ENCODE peak calls at places on chromosomes 3 and 15, in ten cellular contexts. One of them, this sample, is unnamed.

GRCh38 chr3:127039719-127040118 is 56.8 kb downstream of the PLXNA1 start:
- DNase-seq in PC-9: no peak
- DNase-seq in AG09319: no peak
- DNase-seq in GM23338: no peak
- DNase-seq in GM10248: no peak
- DNase-seq in uterus: no peak
- DNase-seq in GM20000: no peak
- DNase-seq in stomach: no peak
- DNase-seq in spleen: peak
- DNase-seq in A673: no peak
- DNase-seq in this sample: no peak

GRCh38 chr3:23489338-23490158 is 286.4 kb downstream of the UBE2E2 start:
- DNase-seq in PC-9: no peak
- DNase-seq in AG09319: no peak
- DNase-seq in GM23338: peak
- DNase-seq in GM10248: no peak
- DNase-seq in uterus: no peak
- DNase-seq in GM20000: no peak
- DNase-seq in stomach: no peak
- DNase-seq in spleen: no peak
- DNase-seq in A673: no peak
- DNase-seq in this sample: no peak

GRCh38 chr3:29324180-29324651 is 43.3 kb downstream of the RBMS3 start:
- DNase-seq in PC-9: no peak
- DNase-seq in AG09319: no peak
- DNase-seq in GM23338: no peak
- DNase-seq in GM10248: peak
- DNase-seq in uterus: peak
- DNase-seq in GM20000: peak
- DNase-seq in stomach: peak
- DNase-seq in spleen: peak
- DNase-seq in A673: peak
- DNase-seq in this sample: no peak

GRCh38 chr3:195584543-195584870 is 767 bp upstream of the APOD start:
- DNase-seq in PC-9: no peak
- DNase-seq in AG09319: no peak
- DNase-seq in GM23338: no peak
- DNase-seq in GM10248: no peak
- DNase-seq in uterus: no peak
- DNase-seq in GM20000: no peak
- DNase-seq in stomach: no peak
- DNase-seq in spleen: no peak
- DNase-seq in A673: no peak
- DNase-seq in this sample: no peak

GRCh38 chr3:63559884-63560283 is 92.6 kb upstream of the SNTN start:
- DNase-seq in PC-9: no peak
- DNase-seq in AG09319: no peak
- DNase-seq in GM23338: no peak
- DNase-seq in GM10248: no peak
- DNase-seq in uterus: no peak
- DNase-seq in GM20000: no peak
- DNase-seq in stomach: no peak
- DNase-seq in spleen: no peak
- DNase-seq in A673: no peak
- DNase-seq in this sample: no peak

GRCh38 chr3:48416546-48416945 is 13.3 kb downstream of the PLXNB1 start:
- DNase-seq in PC-9: no peak
- DNase-seq in AG09319: no peak
- DNase-seq in GM23338: no peak
- DNase-seq in GM10248: no peak
- DNase-seq in uterus: no peak
- DNase-seq in GM20000: no peak
- DNase-seq in stomach: no peak
- DNase-seq in spleen: peak
- DNase-seq in A673: no peak
- DNase-seq in this sample: no peak

GRCh38 chr15:62369454-62369853 is 204.4 kb upstream of the C2CD4B start:
- DNase-seq in PC-9: no peak
- DNase-seq in AG09319: no peak
- DNase-seq in GM23338: no peak
- DNase-seq in GM10248: no peak
- DNase-seq in uterus: no peak
- DNase-seq in GM20000: no peak
- DNase-seq in stomach: no peak
- DNase-seq in spleen: no peak
- DNase-seq in A673: no peak
- DNase-seq in this sample: peak

GRCh38 chr3:85780806-85781205 is 822.0 kb downstream of the CADM2 start:
- DNase-seq in PC-9: no peak
- DNase-seq in AG09319: no peak
- DNase-seq in GM23338: no peak
- DNase-seq in GM10248: no peak
- DNase-seq in uterus: no peak
- DNase-seq in GM20000: no peak
- DNase-seq in stomach: no peak
- DNase-seq in spleen: no peak
- DNase-seq in A673: no peak
- DNase-seq in this sample: no peak

GRCh38 chr3:171429635-171430034 is 30.6 kb downstream of the TNIK start:
- DNase-seq in PC-9: no peak
- DNase-seq in AG09319: no peak
- DNase-seq in GM23338: peak
- DNase-seq in GM10248: no peak
- DNase-seq in uterus: no peak
- DNase-seq in GM20000: no peak
- DNase-seq in stomach: no peak
- DNase-seq in spleen: no peak
- DNase-seq in A673: no peak
- DNase-seq in this sample: peak

GRCh38 chr3:139537325-139537724 is 2.2 kb downstream of the RBP1 start:
- DNase-seq in PC-9: peak
- DNase-seq in AG09319: no peak
- DNase-seq in GM23338: no peak
- DNase-seq in GM10248: no peak
- DNase-seq in uterus: no peak
- DNase-seq in GM20000: no peak
- DNase-seq in stomach: no peak
- DNase-seq in spleen: no peak
- DNase-seq in A673: no peak
- DNase-seq in this sample: no peak

GRCh38 chr3:170321326-170322034 is 36.0 kb upstream of the SKIL start:
- DNase-seq in PC-9: peak
- DNase-seq in AG09319: no peak
- DNase-seq in GM23338: no peak
- DNase-seq in GM10248: no peak
- DNase-seq in uterus: no peak
- DNase-seq in GM20000: no peak
- DNase-seq in stomach: no peak
- DNase-seq in spleen: peak
- DNase-seq in A673: no peak
- DNase-seq in this sample: no peak

GRCh38 chr15:55681631-55682030 is 61.3 kb downstream of the PRTG start:
- DNase-seq in PC-9: no peak
- DNase-seq in AG09319: no peak
- DNase-seq in GM23338: no peak
- DNase-seq in GM10248: peak
- DNase-seq in uterus: no peak
- DNase-seq in GM20000: peak
- DNase-seq in stomach: no peak
- DNase-seq in spleen: no peak
- DNase-seq in A673: no peak
- DNase-seq in this sample: no peak

GRCh38 chr15:69034352-69034751 is 19.9 kb downstream of the NOX5 start:
- DNase-seq in PC-9: peak
- DNase-seq in AG09319: no peak
- DNase-seq in GM23338: no peak
- DNase-seq in GM10248: no peak
- DNase-seq in uterus: no peak
- DNase-seq in GM20000: no peak
- DNase-seq in stomach: no peak
- DNase-seq in spleen: no peak
- DNase-seq in A673: no peak
- DNase-seq in this sample: peak

GRCh38 chr3:72629191-72629611 is 219.0 kb downstream of the SHQ1 start:
- DNase-seq in PC-9: peak
- DNase-seq in AG09319: no peak
- DNase-seq in GM23338: no peak
- DNase-seq in GM10248: peak
- DNase-seq in uterus: no peak
- DNase-seq in GM20000: peak
- DNase-seq in stomach: no peak
- DNase-seq in spleen: no peak
- DNase-seq in A673: no peak
- DNase-seq in this sample: peak

GRCh38 chr3:52532838-52533622 is 627 bp downstream of the NT5DC2 start:
- DNase-seq in PC-9: no peak
- DNase-seq in AG09319: no peak
- DNase-seq in GM23338: peak
- DNase-seq in GM10248: no peak
- DNase-seq in uterus: peak
- DNase-seq in GM20000: peak
- DNase-seq in stomach: peak
- DNase-seq in spleen: peak
- DNase-seq in A673: no peak
- DNase-seq in this sample: peak

GRCh38 chr15:51132384-51133139 is 37.9 kb upstream of the TNFAIP8L3 start:
- DNase-seq in PC-9: no peak
- DNase-seq in AG09319: peak
- DNase-seq in GM23338: peak
- DNase-seq in GM10248: no peak
- DNase-seq in uterus: peak
- DNase-seq in GM20000: peak
- DNase-seq in stomach: no peak
- DNase-seq in spleen: no peak
- DNase-seq in A673: peak
- DNase-seq in this sample: peak

DNA sequence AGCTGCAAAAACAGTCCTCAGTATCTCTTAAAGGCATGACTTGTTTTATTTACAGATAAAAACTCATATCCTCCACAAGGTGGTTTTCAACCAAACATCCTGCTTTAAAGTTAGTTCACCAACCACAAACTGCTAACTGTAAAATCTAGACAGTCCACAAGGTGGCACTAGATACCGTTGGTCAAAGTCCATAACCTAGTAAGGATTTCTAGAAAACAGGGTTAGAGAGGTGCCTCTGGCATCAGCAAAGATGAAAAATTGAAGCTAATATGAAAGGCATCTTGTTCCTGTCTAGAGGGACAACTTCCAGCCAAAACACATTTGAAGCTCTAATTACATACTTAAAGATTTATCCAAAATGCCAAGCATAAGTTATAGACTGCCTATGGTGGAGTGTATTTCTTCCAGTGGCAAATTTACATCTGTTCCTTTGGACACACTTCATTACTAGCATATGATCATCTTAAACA is 56.0 kb downstream of the ZMAT3 start:
- DNase-seq in PC-9: peak
- DNase-seq in AG09319: peak
- DNase-seq in GM23338: peak
- DNase-seq in GM10248: peak
- DNase-seq in uterus: peak
- DNase-seq in GM20000: peak
- DNase-seq in stomach: peak
- DNase-seq in spleen: no peak
- DNase-seq in A673: peak
- DNase-seq in this sample: peak
- TF ChIP-seq CTCF in PC-9: peak
- TF ChIP-seq CTCF in AG09319: peak
- TF ChIP-seq CTCF in GM23338: peak
- TF ChIP-seq CTCF in GM10248: peak
- TF ChIP-seq CTCF in uterus: peak
- TF ChIP-seq CTCF in GM20000: peak
- TF ChIP-seq CTCF in stomach: no peak
- TF ChIP-seq CTCF in spleen: peak
- TF ChIP-seq CTCF in A673: peak
- TF ChIP-seq CTCF in this sample: peak

DNA sequence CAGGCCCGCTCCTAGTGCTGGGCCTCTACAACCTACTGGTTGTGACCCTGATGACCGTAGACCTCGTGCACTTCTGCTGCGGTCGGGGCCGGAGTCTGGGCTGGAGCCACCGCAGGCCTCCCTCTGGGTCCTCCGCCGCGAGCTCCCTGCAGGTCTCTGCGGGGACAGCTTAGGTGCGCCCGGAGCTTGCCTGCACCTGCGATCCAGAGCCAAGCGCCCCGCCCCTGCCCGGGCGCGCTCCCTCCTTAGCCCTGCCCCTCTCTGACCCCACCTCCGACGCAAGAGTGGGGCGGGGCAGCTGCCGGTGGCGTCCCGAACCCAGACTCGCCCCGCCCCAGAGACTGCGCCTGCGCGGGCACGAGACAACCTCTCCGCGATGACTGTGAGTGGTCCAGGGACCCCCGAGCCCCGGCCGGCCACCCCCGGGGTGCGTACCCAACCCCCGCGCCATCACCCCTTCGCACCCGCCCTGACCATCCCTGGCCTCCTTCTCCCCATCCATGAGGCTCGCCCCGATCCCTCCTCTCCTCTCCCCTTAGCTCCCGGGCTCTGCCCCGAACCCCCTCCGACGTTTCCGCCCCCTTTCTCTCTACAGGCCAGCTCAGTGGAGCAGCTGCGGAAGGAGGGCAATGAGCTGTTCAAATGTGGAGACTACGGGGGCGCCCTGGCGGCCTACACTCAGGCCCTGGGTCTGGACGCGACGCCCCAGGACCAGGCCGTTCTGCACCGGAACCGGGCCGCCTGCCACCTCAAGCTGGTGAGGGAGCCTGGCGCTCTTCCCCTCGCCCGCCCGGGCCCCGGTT is at the start of gene UNC45A:
- DNase-seq in PC-9: peak
- DNase-seq in AG09319: peak
- DNase-seq in GM23338: peak
- DNase-seq in GM10248: peak
- DNase-seq in uterus: peak
- DNase-seq in GM20000: peak
- DNase-seq in stomach: peak
- DNase-seq in spleen: peak
- DNase-seq in A673: peak
- DNase-seq in this sample: peak
- TF ChIP-seq CTCF in PC-9: no peak
- TF ChIP-seq CTCF in AG09319: no peak
- TF ChIP-seq CTCF in GM23338: no peak
- TF ChIP-seq CTCF in GM10248: no peak
- TF ChIP-seq CTCF in uterus: no peak
- TF ChIP-seq CTCF in GM20000: no peak
- TF ChIP-seq CTCF in stomach: no peak
- TF ChIP-seq CTCF in spleen: no peak
- TF ChIP-seq CTCF in A673: no peak
- TF ChIP-seq CTCF in this sample: no peak

GRCh38 chr15:85748729-85749128 is 46.0 kb downstream of the KLHL25 start:
- DNase-seq in PC-9: no peak
- DNase-seq in AG09319: no peak
- DNase-seq in GM23338: peak
- DNase-seq in GM10248: peak
- DNase-seq in uterus: peak
- DNase-seq in GM20000: no peak
- DNase-seq in stomach: peak
- DNase-seq in spleen: peak
- DNase-seq in A673: no peak
- DNase-seq in this sample: no peak
- TF ChIP-seq CTCF in PC-9: no peak
- TF ChIP-seq CTCF in AG09319: no peak
- TF ChIP-seq CTCF in GM23338: peak
- TF ChIP-seq CTCF in GM10248: no peak
- TF ChIP-seq CTCF in uterus: no peak
- TF ChIP-seq CTCF in GM20000: no peak
- TF ChIP-seq CTCF in stomach: no peak
- TF ChIP-seq CTCF in spleen: no peak
- TF ChIP-seq CTCF in A673: no peak
- TF ChIP-seq CTCF in this sample: no peak

GRCh38 chr3:84547971-84548970 is 410.5 kb upstream of the CADM2 start:
- DNase-seq in PC-9: no peak
- DNase-seq in AG09319: no peak
- DNase-seq in GM23338: peak
- DNase-seq in GM10248: peak
- DNase-seq in uterus: no peak
- DNase-seq in GM20000: peak
- DNase-seq in stomach: no peak
- DNase-seq in spleen: no peak
- DNase-seq in A673: peak
- DNase-seq in this sample: peak
- TF ChIP-seq CTCF in PC-9: peak
- TF ChIP-seq CTCF in AG09319: no peak
- TF ChIP-seq CTCF in GM23338: peak
- TF ChIP-seq CTCF in GM10248: peak
- TF ChIP-seq CTCF in uterus: no peak
- TF ChIP-seq CTCF in GM20000: peak
- TF ChIP-seq CTCF in stomach: no peak
- TF ChIP-seq CTCF in spleen: peak
- TF ChIP-seq CTCF in A673: peak
- TF ChIP-seq CTCF in this sample: peak